ENCODE peak calls at places on chromosomes 2 and 18, in eight cellular contexts. A is dorsolateral prefrontal cortex; C is pancreas; B is CD8-positive, alpha-beta T cell; E is A549; U is RWPE2; R is spleen; M is CD8-positive, alpha-beta memory T cell. P is an unnamed sample.

GRCh38 chr2:27903649-27904544 is 13.4 kb downstream of the BABAM2 start:
- DNase-seq in M (no peak), B (no peak), E (peak; percentile 61), C (no peak), U (no peak), A (peak; percentile 33), R (no peak), P (no peak)

GRCh38 chr2:196473617-196474016 is 165.9 kb upstream of the CCDC150 start:
- DNase-seq in E (no peak), A (no peak), C (no peak), B (no peak), R (no peak), U (no peak), M (no peak), P (no peak)

GRCh38 chr2:232420463-232421188 is 14.0 kb downstream of the ALPG start:
- DNase-seq in E (peak; percentile 29), R (peak; percentile 64), M (no peak), A (no peak), C (peak; percentile 52), U (no peak), B (peak; percentile 25), P (no peak)

GRCh38 chr18:48007955-48008701 is 77.7 kb upstream of the SMAD2 start:
- DNase-seq in C (peak; percentile 80), M (no peak), A (no peak), B (peak; percentile 54), U (no peak), R (peak; percentile 88), E (peak; percentile 82), P (peak; percentile 68)

GRCh38 chr2:62313433-62314227 is 117.7 kb downstream of the B3GNT2 start:
- DNase-seq in M (peak; percentile 70), C (no peak), E (no peak), U (no peak), R (peak; percentile 83), A (no peak), B (peak; percentile 27), P (no peak)

GRCh38 chr18:79547413-79548076 is 132.1 kb upstream of the CTDP1 start:
- DNase-seq in C (no peak), M (no peak), E (no peak), A (peak; percentile 26), B (no peak), R (no peak), U (peak; percentile 41), P (no peak)

GRCh38 chr2:158305501-158305900 is 151.1 kb downstream of the CCDC148 start:
- DNase-seq in B (no peak), C (no peak), A (no peak), U (no peak), M (no peak), E (no peak), R (no peak), P (no peak)

GRCh38 chr2:181586569-181587076 is 70.3 kb downstream of the CERKL start:
- DNase-seq in B (no peak), U (no peak), M (no peak), R (no peak), A (no peak), C (no peak), E (peak; percentile 31), P (no peak)

GRCh38 chr18:57660961-57661360 is 39.3 kb upstream of the NARS1 start:
- DNase-seq in A (no peak), C (no peak), R (no peak), U (no peak), M (no peak), E (no peak), B (no peak), P (no peak)

GRCh38 chr2:173793649-173794565 is 171.3 kb downstream of the SP3 start:
- DNase-seq in A (no peak), M (no peak), R (no peak), U (no peak), B (no peak), E (no peak), C (peak; percentile 11), P (no peak)

GRCh38 chr2:218017211-218018053 is 14.6 kb upstream of the TNS1 start:
- DNase-seq in R (peak; percentile 51), B (no peak), A (no peak), U (peak; percentile 41), C (peak; percentile 71), E (no peak), M (no peak), P (no peak)

GRCh38 chr2:73089270-73090030 is 17.9 kb upstream of the SFXN5 start:
- DNase-seq in R (no peak), A (no peak), C (peak; percentile 56), U (peak; percentile 96), E (peak; percentile 83), B (no peak), M (no peak), P (peak; percentile 66)

GRCh38 chr18:21141678-21142422 is 30.2 kb upstream of the ROCK1 start:
- DNase-seq in U (no peak), E (no peak), C (no peak), A (no peak), B (no peak), R (no peak), M (no peak), P (no peak)

GRCh38 chr18:21194871-21195771 is 46.9 kb upstream of the GREB1L start:
- DNase-seq in A (no peak), U (no peak), C (no peak), E (peak; percentile 29), B (no peak), M (no peak), R (no peak), P (no peak)

DNA sequence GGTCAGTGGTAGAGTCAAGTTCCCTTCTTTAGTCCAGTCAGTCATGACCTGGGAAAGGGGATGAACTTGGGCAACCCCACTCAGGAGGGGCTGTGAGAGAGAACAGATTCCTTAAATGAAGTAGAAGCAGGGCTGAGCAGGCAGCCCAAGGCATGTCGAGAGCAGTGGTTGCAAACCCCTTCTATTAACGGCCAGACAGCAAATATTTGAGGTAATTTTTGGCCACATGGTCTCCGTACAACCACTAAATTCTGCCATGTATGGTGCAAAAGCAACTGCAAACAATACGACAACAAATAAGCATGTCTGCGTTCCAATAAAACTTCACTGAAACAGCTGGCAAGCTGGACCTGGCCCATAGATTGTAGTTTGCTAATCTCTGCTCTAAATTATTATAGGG is 217.0 kb upstream of the ZNF521 start:
- DNase-seq in A (no peak), M (no peak), C (no peak), R (no peak), E (no peak), U (no peak), B (no peak), P (no peak)
- H3K27ac ChIP-seq in A (no peak overlapping the region), M (no peak overlapping the region), C (no peak overlapping the region), R (no peak overlapping the region), E (no peak overlapping the region), U (no peak overlapping the region), B (no peak overlapping the region), P (no peak overlapping the region)

GRCh38 chr2:151777487-151777886 is 43.2 kb upstream of the NEB start:
- DNase-seq in M (no peak), A (no peak), E (peak; percentile 19), R (no peak), U (no peak), B (no peak), C (no peak), P (no peak)

GRCh38 chr2:151776367-151776766 is 42.1 kb upstream of the NEB start:
- DNase-seq in R (no peak), C (no peak), E (no peak), U (no peak), A (no peak), B (no peak), M (no peak), P (no peak)

GRCh38 chr2:151774506-151774905 is 40.2 kb upstream of the NEB start:
- DNase-seq in C (no peak), R (no peak), M (no peak), A (no peak), U (no peak), B (no peak), E (no peak), P (no peak)

GRCh38 chr2:151777911-151778310 is 43.6 kb upstream of the NEB start:
- DNase-seq in U (no peak), A (no peak), C (no peak), M (no peak), B (no peak), E (no peak), R (no peak), P (no peak)

DNA sequence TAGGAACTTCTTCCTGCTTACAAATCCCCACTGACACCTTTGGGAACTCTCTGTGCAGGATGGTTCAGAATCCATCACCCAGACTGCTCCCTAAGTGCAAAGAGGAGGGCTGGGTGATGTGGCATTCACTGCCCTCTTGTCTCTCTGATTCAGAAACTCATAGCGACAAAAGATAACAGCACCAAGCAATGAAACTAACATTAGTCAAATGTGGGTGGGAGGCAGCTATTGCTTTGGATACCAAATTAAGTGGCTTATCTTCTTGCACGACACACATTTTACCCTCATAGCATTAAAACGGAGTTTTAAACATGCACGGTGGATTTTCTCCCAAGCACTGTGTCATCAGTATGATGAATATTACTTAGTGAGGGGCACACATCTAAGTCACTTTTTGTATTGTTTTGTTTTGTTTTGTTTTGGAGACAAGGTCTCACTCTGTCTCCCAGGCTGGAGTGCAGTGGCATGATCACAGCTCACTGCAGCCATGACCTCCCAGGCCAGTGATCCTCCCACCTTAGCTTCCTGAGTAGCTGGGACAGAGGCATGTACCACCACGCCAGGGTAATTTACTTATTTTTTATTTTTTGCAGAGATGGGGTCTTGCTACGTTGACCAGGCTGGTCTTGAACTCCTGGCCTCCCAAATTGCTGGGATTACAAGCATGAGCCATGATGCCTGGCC is 40.9 kb upstream of the NEB start:
- DNase-seq in A (no peak), U (no peak), C (no peak), R (no peak), E (no peak), B (no peak), M (no peak), P (no peak)
- H3K4me3 ChIP-seq in A (no peak overlapping the region), U (no peak overlapping the region), C (no peak overlapping the region), R (no peak overlapping the region), E (no peak overlapping the region), B (no peak overlapping the region), M (no peak overlapping the region), P (no peak overlapping the region)

GRCh38 chr2:144596074-144596871 is 76.4 kb upstream of the ZEB2 start:
- DNase-seq in B (no peak), E (peak; percentile 34), U (no peak), C (no peak), R (no peak), A (no peak), M (no peak), P (no peak)
- H3K27ac ChIP-seq in B (no peak overlapping the region), E (peak overlapping the region; percentile 45), U (no peak overlapping the region), C (no peak overlapping the region), R (no peak overlapping the region), A (peak overlapping the region; percentile 37), M (peak overlapping the region; percentile 45), P (peak overlapping the region; percentile 20)

GRCh38 chr2:15591373-15591691 is 336 bp upstream of the DDX1 start:
- DNase-seq in R (no peak), M (no peak), A (no peak), B (no peak), C (no peak), E (no peak), U (no peak), P (no peak)

GRCh38 chr2:15595342-15595905 is 3.8 kb downstream of the DDX1 start:
- DNase-seq in A (no peak), M (no peak), C (no peak), E (no peak), R (no peak), U (no peak), B (no peak), P (no peak)

GRCh38 chr2:15591692-15592463 is at the start of gene DDX1:
- DNase-seq in C (peak; percentile 90), U (peak; percentile 85), B (peak; percentile 85), A (peak; percentile 77), R (peak; percentile 97), E (peak; percentile 92), M (peak; percentile 89), P (peak; percentile 90)

GRCh38 chr2:15594291-15595256 is 2.9 kb downstream of the DDX1 start:
- DNase-seq in E (no peak), B (no peak), A (no peak), C (no peak), R (no peak), M (no peak), U (no peak), P (no peak)

GRCh38 chr2:15593327-15593705 is 1.6 kb downstream of the DDX1 start:
- DNase-seq in B (no peak), E (no peak), U (no peak), A (no peak), R (no peak), M (no peak), C (no peak), P (no peak)
- H3K4me3 ChIP-seq in B (no peak overlapping the region), E (peak overlapping the region; percentile 82), U (no peak overlapping the region), A (peak overlapping the region; percentile 95), R (peak overlapping the region; percentile 85), M (no peak overlapping the region), C (no peak overlapping the region), P (no peak overlapping the region)